ENCODE peak calls at places on chromosomes 7 and 10, in four cellular contexts. H is upper lobe of left lung, W is breast epithelium, K is sigmoid colon. P is an unnamed sample.

GRCh38 chr10:122487231-122487765 is 25.9 kb downstream of the HTRA1 start:
- DNase-seq in H (no peak), W (no peak), K (peak; percentile 95), P (no peak)

GRCh38 chr10:103776878-103777591 is 78.3 kb downstream of the SH3PXD2A start:
- DNase-seq in H (peak; percentile 76), W (no peak), K (no peak), P (no peak)

GRCh38 chr7:101550641-101551531 is 78.2 kb downstream of the MYL10 start:
- DNase-seq in H (no peak), W (peak; percentile 36), K (peak; percentile 57), P (no peak)

GRCh38 chr10:110433740-110434139 is 64.0 kb upstream of the DUSP5 start:
- DNase-seq in H (no peak), W (no peak), K (peak; percentile 44), P (no peak)

GRCh38 chr7:107047902-107048782 is 3.6 kb downstream of the PRKAR2B start:
- DNase-seq in H (no peak), W (no peak), K (no peak), P (no peak)

GRCh38 chr7:4610768-4611467 is 71.2 kb upstream of the FOXK1 start:
- DNase-seq in H (no peak), W (no peak), K (peak; percentile 71), P (no peak)

GRCh38 chr10:5996696-5997095 is 19.4 kb upstream of the IL15RA start:
- DNase-seq in H (no peak), W (no peak), K (no peak), P (no peak)

GRCh38 chr7:2936891-2937580 is 92.9 kb upstream of the GNA12 start:
- DNase-seq in H (peak; percentile 72), W (peak; percentile 43), K (peak; percentile 52), P (no peak)

GRCh38 chr7:45224832-45225231 is 67.2 kb downstream of the RAMP3 start:
- DNase-seq in H (no peak), W (no peak), K (no peak), P (no peak)

GRCh38 chr7:16084370-16084769 is 337.0 kb downstream of the CRPPA start:
- DNase-seq in H (no peak), W (no peak), K (no peak), P (no peak)

GRCh38 chr7:46032936-46033335 is 111.9 kb upstream of the IGFBP3 start:
- DNase-seq in H (no peak), W (no peak), K (no peak), P (no peak)

GRCh38 chr10:112852308-112852707 is 97.7 kb upstream of the TCF7L2 start:
- DNase-seq in H (no peak), W (no peak), K (no peak), P (no peak)

GRCh38 chr7:18996583-18996982 is 120.9 kb downstream of the TWIST1 start:
- DNase-seq in H (no peak), W (no peak), K (no peak), P (no peak)

GRCh38 chr7:151309306-151309705 is 32.3 kb upstream of the NUB1 start:
- DNase-seq in H (no peak), W (no peak), K (no peak), P (no peak)

GRCh38 chr7:66355762-66356161 is 150.6 kb downstream of the TPST1 start:
- DNase-seq in H (no peak), W (no peak), K (no peak), P (no peak)

GRCh38 chr10:110680473-110681020 is 36.4 kb downstream of the RBM20 start:
- DNase-seq in H (peak; percentile 33), W (no peak), K (no peak), P (no peak)

GRCh38 chr7:5696346-5697100 is 84.9 kb downstream of the RNF216 start:
- DNase-seq in H (no peak), W (no peak), K (peak; percentile 82), P (no peak)

GRCh38 chr7:94491410-94491809 is 18.2 kb upstream of the CASD1 start:
- DNase-seq in H (no peak), W (no peak), K (no peak), P (no peak)

DNA sequence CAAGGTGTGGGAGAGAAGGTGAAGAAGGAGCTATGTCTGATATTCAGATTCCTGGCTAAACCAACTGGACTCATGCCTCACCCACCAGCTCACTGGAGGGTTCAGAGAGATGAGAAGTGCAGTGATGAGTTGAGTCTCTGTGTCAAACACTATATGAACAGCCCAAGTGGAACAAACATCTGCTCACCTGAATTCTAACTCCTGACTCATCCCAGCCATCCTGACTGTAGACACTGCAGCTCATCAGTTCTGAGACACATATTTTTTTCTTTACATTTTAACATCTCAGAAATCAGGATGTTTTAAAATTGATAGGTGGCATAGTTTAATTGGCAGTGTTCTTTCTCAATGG is 27.3 kb downstream of the GSDME start:
- DNase-seq in H (no peak), W (no peak), K (no peak), P (no peak)
- TF ChIP-seq POLR2AphosphoS5 in H (no peak), W (no peak), K (no peak), P (no peak)

GRCh38 chr10:74012480-74012879 is 14.6 kb downstream of the VCL start:
- DNase-seq in H (no peak), W (no peak), K (no peak), P (no peak)
- TF ChIP-seq POLR2A in H (no peak), W (no peak), K (no peak), P (no peak)

GRCh38 chr10:79103078-79103477 is 34.3 kb downstream of the ZMIZ1 start:
- DNase-seq in H (no peak), W (no peak), K (no peak), P (no peak)
- TF ChIP-seq POLR2AphosphoS5 in H (no peak), W (no peak), K (no peak), P (no peak)

DNA sequence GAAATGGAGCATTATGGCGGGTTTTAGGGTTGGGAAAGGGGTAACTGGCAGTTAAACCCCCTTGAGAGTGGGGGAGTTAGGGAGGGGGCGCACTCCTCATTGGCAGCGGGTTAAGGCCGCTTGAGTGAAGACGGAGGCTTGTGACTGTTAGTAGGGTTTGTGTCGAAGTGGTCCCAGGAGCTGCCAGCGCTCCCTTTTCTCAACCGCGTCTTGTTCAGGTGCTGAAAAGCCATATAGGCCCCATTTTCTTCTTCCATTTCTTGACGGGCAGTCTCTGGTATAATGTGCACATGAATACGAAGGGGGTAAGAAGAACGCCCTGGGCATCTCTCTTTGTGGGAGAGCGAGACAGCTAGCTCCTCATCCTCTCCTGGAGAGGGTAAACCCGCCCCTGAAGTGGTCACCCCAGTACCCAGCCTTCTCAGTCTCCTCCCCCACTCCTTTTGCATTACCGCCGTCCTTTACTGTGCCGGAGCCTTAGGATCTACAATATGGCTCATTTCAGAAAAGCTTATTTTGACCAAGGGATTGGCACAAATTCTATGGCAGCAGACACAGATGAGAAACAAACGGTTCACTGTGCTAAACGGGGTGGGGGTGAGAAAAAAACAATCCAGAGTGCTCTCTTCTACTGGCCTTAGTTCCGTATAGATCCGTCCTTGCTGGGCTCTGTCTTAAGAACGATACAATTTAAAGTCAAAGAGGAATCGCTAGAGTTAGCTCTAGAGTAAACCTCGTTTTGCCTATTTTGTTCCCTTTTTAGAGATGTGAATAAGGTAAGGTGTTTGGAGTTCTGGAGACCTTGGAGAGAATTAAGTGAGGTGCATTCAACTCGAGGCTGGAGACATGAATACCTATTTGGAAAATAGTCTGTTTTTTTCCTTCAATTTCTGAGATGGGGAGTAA is 973 bp downstream of the KMT2E start:
- DNase-seq in H (no peak), W (no peak), K (peak; percentile 83), P (peak; percentile 24)
- TF ChIP-seq POLR2A in H (peak; percentile 43), W (no peak), K (peak; percentile 68), P (peak; percentile 50)